ENCODE peak calls at places on chromosomes 12 and 14, in ten cellular contexts. J is CD4-positive, alpha-beta T cell; D is IMR-90; F is cardiac muscle cell; I is A673; R is SJSA1; X is Karpas-422; C is aorta; Z is uterus; W is neural progenitor cell. Y is an unnamed sample. For H3K9me3, the result is how much of the 10 kb centered on the place peaks cover.

GRCh38 chr12:78802593-78802992 is 62.0 kb upstream of the SYT1 start:
- DNase-seq in J (no peak), W (no peak), D (peak), C (no peak), X (no peak), Z (no peak), I (peak), F (no peak), R (no peak), Y (no peak)

GRCh38 chr12:2147335-2147734 is 94.5 kb downstream of the CACNA1C start:
- DNase-seq in D (no peak), X (no peak), I (no peak), J (no peak), F (no peak), R (no peak), Z (no peak), C (no peak), W (no peak), Y (no peak)

GRCh38 chr14:54166049-54166950 is 209.7 kb upstream of the BMP4 start:
- DNase-seq in C (no peak), R (no peak), X (no peak), D (no peak), I (no peak), W (no peak), J (no peak), F (no peak), Z (no peak), Y (no peak)

GRCh38 chr12:50786498-50787231 is 22.8 kb downstream of the ATF1 start:
- DNase-seq in I (no peak), J (no peak), Z (no peak), X (no peak), R (peak), C (no peak), F (no peak), D (peak), W (no peak), Y (no peak)

GRCh38 chr12:11861155-11861863 is 209.4 kb upstream of the BCL2L14 start:
- DNase-seq in J (no peak), X (no peak), W (peak), Z (no peak), C (no peak), I (peak), R (no peak), F (peak), D (no peak), Y (no peak)

GRCh38 chr14:41521891-41522290 is 84.8 kb upstream of the LRFN5 start:
- DNase-seq in D (no peak), Z (no peak), R (no peak), X (no peak), F (no peak), I (no peak), C (no peak), W (no peak), J (no peak), Y (no peak)

GRCh38 chr12:124191024-124191359 is 103.9 kb upstream of the RFLNA start:
- DNase-seq in C (no peak), J (no peak), I (peak), D (no peak), F (no peak), W (peak), R (no peak), X (peak), Z (no peak), Y (no peak)

GRCh38 chr12:8742501-8742900 is 44.7 kb downstream of the RIMKLB start:
- DNase-seq in X (no peak), F (no peak), I (no peak), R (no peak), Z (no peak), D (peak), C (no peak), W (no peak), J (no peak), Y (no peak)

GRCh38 chr14:92507174-92507768 is 6.3 kb upstream of the RIN3 start:
- DNase-seq in C (no peak), F (no peak), J (no peak), W (no peak), Z (no peak), X (peak), I (no peak), R (no peak), D (no peak), Y (no peak)

GRCh38 chr14:42149609-42150261 is 543.1 kb downstream of the LRFN5 start:
- DNase-seq in F (no peak), Z (no peak), C (no peak), W (no peak), R (no peak), X (peak), D (no peak), J (no peak), I (no peak), Y (no peak)

GRCh38 chr12:3273409-3273853 is 196.3 kb downstream of the TSPAN9 start:
- DNase-seq in X (no peak), Z (no peak), W (no peak), C (no peak), R (peak), D (peak), I (no peak), J (no peak), F (no peak), Y (no peak)

GRCh38 chr14:104931771-104932675 is 7.3 kb downstream of the PLD4 start:
- DNase-seq in I (no peak), X (no peak), C (peak), Z (peak), J (no peak), W (peak), R (no peak), F (peak), D (no peak), Y (no peak)

GRCh38 chr12:110776410-110776809 is 33.7 kb upstream of the PPP1CC start:
- DNase-seq in I (no peak), C (no peak), Z (no peak), W (no peak), F (no peak), J (no peak), R (no peak), D (no peak), X (peak), Y (no peak)

DNA sequence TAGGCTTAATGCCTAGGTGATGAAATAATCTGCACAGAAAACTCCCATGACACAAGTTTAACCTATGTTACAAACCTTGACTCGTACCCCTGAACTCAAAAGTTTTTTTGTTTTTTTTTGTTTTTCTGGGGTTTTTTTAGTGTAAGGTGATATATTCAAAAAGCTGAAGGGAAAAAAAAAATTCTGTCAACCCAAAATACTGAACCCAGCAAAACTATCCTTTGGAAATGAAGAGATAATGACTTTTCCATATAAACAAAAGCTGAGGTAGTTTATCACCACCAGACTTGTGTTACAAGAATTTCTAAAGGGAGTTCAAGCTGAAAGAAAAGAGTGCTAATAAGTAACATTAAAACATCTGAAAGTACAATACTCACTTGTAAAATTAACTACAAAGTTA is 448.1 kb downstream of the KCNH5 start:
- DNase-seq in Z (no peak), C (no peak), I (no peak), J (no peak), W (no peak), D (no peak), X (no peak), F (no peak), R (no peak), Y (no peak)
- H3K9me3 ChIP-seq in Z (under half), C (under half), I (under half), J (under half), W (under half), D (under half), X (under half), F (under half), R (under half), Y (under half)

DNA sequence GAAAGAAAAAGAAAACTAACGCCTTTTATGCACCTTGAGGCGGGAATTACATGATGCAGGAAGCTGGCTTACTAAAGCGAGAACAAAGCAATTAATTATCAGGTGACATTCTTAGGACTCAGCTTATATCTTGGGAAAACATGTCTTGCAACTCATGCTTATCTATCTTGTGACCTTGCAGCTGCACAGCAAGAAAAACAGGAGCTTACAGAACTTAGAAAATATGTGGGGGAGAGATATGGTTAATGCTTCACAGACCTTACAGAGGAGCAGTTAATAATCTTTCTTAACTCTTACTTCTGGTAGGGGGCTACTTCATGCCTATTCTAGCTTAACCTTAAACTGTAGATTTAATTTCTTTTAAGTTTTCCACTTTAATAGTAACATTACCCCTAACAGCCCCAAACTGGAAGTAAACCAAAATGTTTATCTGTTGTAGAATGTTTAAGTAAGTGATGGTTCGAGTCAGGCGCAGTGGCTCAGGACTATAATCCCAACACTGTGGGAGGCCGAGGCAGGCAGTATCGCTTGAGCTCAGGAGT is 13.2 kb upstream of the OR11G2 start:
- DNase-seq in Z (no peak), W (no peak), X (no peak), I (no peak), R (no peak), F (no peak), D (no peak), C (no peak), J (no peak), Y (no peak)
- H3K9me3 ChIP-seq in Z (under half), W (under half), X (under half), I (under half), R (under half), F (under half), D (under half), C (under half), J (under half), Y (under half)

GRCh38 chr12:128510527-128510926 is 243.6 kb downstream of the TMEM132C start:
- DNase-seq in I (no peak), F (no peak), J (no peak), X (no peak), R (no peak), C (no peak), D (no peak), W (no peak), Z (no peak), Y (no peak)
- H3K9me3 ChIP-seq in I (under half), F (under half), J (under half), X (under half), R (under half), C (under half), D (under half), W (under half), Z (under half), Y (under half)

GRCh38 chr14:69528143-69528542 is 43.6 kb downstream of the PLEKHD1 start:
- DNase-seq in C (no peak), X (no peak), W (no peak), J (no peak), I (no peak), D (no peak), Z (no peak), R (no peak), F (no peak), Y (no peak)
- H3K9me3 ChIP-seq in C (under half), X (under half), W (under half), J (under half), I (under half), D (under half), Z (under half), R (under half), F (under half), Y (under half)

Y was measured in T-helper 17 cell.